ENCODE peak calls at places on chromosomes 4 and X, in four cellular contexts. Z, T, M and E are unnamed samples.

GRCh38 chrX:79728421-79728820 is 286.1 kb upstream of the TBX22 start:
- DNase-seq in Z (no peak), M (no peak), T (no peak), E (no peak)

GRCh38 chr4:163558539-163559044 is 64.1 kb downstream of the TMA16 start:
- DNase-seq in T (peak), Z (no peak), M (no peak), E (no peak)

GRCh38 chr4:107444-108429 is 16.6 kb upstream of the ZNF718 start:
- DNase-seq in T (no peak), M (no peak), Z (no peak), E (no peak)

GRCh38 chrX:24902808-24903207 is 113.0 kb downstream of the ARX start:
- DNase-seq in T (no peak), Z (peak), M (no peak), E (peak)

GRCh38 chrX:49192722-49193328 is 6.7 kb upstream of the PRICKLE3 start:
- DNase-seq in M (no peak), T (peak), Z (peak), E (no peak)

GRCh38 chr4:152308925-152309324 is 227.0 kb downstream of the FBXW7 start:
- DNase-seq in T (no peak), M (no peak), Z (no peak), E (no peak)

GRCh38 chr4:55661398-55662056 is 25.4 kb upstream of the NMU start:
- DNase-seq in Z (no peak), T (no peak), M (no peak), E (no peak)

GRCh38 chr4:73816814-73817213 is 19.7 kb upstream of the CXCL6 start:
- DNase-seq in M (no peak), T (no peak), Z (peak), E (peak)

GRCh38 chrX:21985332-21985777 is 44.8 kb downstream of the SMS start:
- DNase-seq in T (peak), Z (peak), M (peak), E (no peak)

GRCh38 chr4:21641696-21642095 is 306.9 kb downstream of the KCNIP4 start:
- DNase-seq in T (no peak), M (no peak), Z (no peak), E (no peak)

GRCh38 chrX:15645266-15645665 is 19.3 kb downstream of the CLTRN start:
- DNase-seq in Z (no peak), T (no peak), M (no peak), E (no peak)